ENCODE peak calls at places on chromosomes 7 and 10, in eight cellular contexts. D is H54, Y is ELR, X is epithelial cell of prostate, C is NCI-H1694 treated with DMSO at 0.1 percent for 48 hours, G is ovary, T is NCI-H1417, K is NCI-H1105 treated with DMSO at 0.1 percent for 48 hours. F is an unnamed sample.

GRCh38 chr10:110413049-110413783 is 84.5 kb upstream of the DUSP5 start:
- DNase-seq in D (no peak), Y (no peak), X (no peak), C (no peak), G (no peak), T (no peak), K (no peak), F (no peak)

GRCh38 chr10:93363891-93364648 is 118.1 kb downstream of the MYOF start:
- DNase-seq in D (no peak), Y (no peak), X (no peak), C (no peak), G (no peak), T (no peak), K (no peak), F (no peak)

GRCh38 chr10:56470701-56471100 is 109.6 kb upstream of the ZWINT start:
- DNase-seq in D (no peak), Y (no peak), X (no peak), C (no peak), G (no peak), T (no peak), K (no peak), F (no peak)

GRCh38 chr10:132670546-132670945 is 115.4 kb downstream of the NKX6-2 start:
- DNase-seq in D (no peak), Y (peak; percentile 10), X (no peak), C (no peak), G (peak; percentile 10), T (no peak), K (no peak), F (no peak)

GRCh38 chr10:60681103-60681502 is 97.2 kb upstream of the CDK1 start:
- DNase-seq in D (no peak), Y (no peak), X (no peak), C (no peak), G (no peak), T (no peak), K (no peak), F (no peak)

GRCh38 chr10:60974463-60975149 is 30.6 kb upstream of the RHOBTB1 start:
- DNase-seq in D (no peak), Y (peak; percentile 74), X (no peak), C (no peak), G (no peak), T (no peak), K (no peak), F (no peak)

GRCh38 chr10:16819026-16819425 is 1.8 kb upstream of the RSU1 start:
- DNase-seq in D (no peak), Y (no peak), X (no peak), C (no peak), G (no peak), T (no peak), K (no peak), F (no peak)

GRCh38 chr7:47720141-47720906 is 138.4 kb upstream of the TNS3 start:
- DNase-seq in D (no peak), Y (no peak), X (no peak), C (no peak), G (peak; percentile 81), T (no peak), K (no peak), F (no peak)

GRCh38 chr7:71661671-71662224 is 529.8 kb downstream of the GALNT17 start:
- DNase-seq in D (no peak), Y (no peak), X (no peak), C (no peak), G (no peak), T (no peak), K (no peak), F (no peak)

GRCh38 chr7:129522088-129522970 is 20.0 kb downstream of the SMKR1 start:
- DNase-seq in D (no peak), Y (peak; percentile 21), X (no peak), C (no peak), G (no peak), T (no peak), K (no peak), F (no peak)

GRCh38 chr10:109922353-109922975 is 847 bp downstream of the XPNPEP1 start:
- DNase-seq in D (no peak), Y (no peak), X (no peak), C (no peak), G (no peak), T (no peak), K (no peak), F (no peak)

GRCh38 chr7:117871778-117872538 is 1.3 kb downstream of the CTTNBP2 start:
- DNase-seq in D (no peak), Y (no peak), X (no peak), C (no peak), G (peak; percentile 40), T (peak; percentile 65), K (peak; percentile 45), F (no peak)

GRCh38 chr7:41524861-41525260 is 178.0 kb downstream of the INHBA start:
- DNase-seq in D (no peak), Y (no peak), X (no peak), C (no peak), G (no peak), T (no peak), K (no peak), F (no peak)

GRCh38 chr7:46229409-46229808 is 308.3 kb upstream of the IGFBP3 start:
- DNase-seq in D (peak; percentile 66), Y (peak; percentile 95), X (peak; percentile 84), C (no peak), G (no peak), T (no peak), K (no peak), F (no peak)

GRCh38 chr10:97362310-97363033 is 27.9 kb upstream of the FRAT2 start:
- DNase-seq in D (no peak), Y (no peak), X (no peak), C (no peak), G (no peak), T (no peak), K (no peak), F (no peak)

GRCh38 chr10:36675458-36675880 is 449.9 kb upstream of the ANKRD30A start:
- DNase-seq in D (peak; percentile 51), Y (peak; percentile 64), X (no peak), C (no peak), G (no peak), T (no peak), K (no peak), F (no peak)

GRCh38 chr7:10632707-10633106 is 341.0 kb upstream of the PHF14 start:
- DNase-seq in D (no peak), Y (no peak), X (no peak), C (no peak), G (no peak), T (no peak), K (no peak), F (no peak)

GRCh38 chr10:120987359-120987758 is 136.2 kb downstream of the WDR11 start:
- DNase-seq in D (no peak), Y (no peak), X (no peak), C (no peak), G (no peak), T (no peak), K (no peak), F (no peak)

GRCh38 chr10:79165068-79165467 is 96.3 kb downstream of the ZMIZ1 start:
- DNase-seq in D (no peak), Y (no peak), X (no peak), C (no peak), G (no peak), T (no peak), K (no peak), F (peak; percentile 57)